ENCODE peak calls at places on chromosomes 2 and 18, in six cellular contexts. T, U, K, A, O and V are unnamed samples.

GRCh38 chr2:128342550-128342949 is 23.9 kb upstream of the HS6ST1 start:
- DNase-seq in A (no peak), O (no peak), T (no peak), K (no peak), U (no peak), V (no peak)

GRCh38 chr2:86789687-86790133 is 1.0 kb downstream of the CD8A start:
- DNase-seq in O (no peak), A (no peak), T (no peak), U (no peak), K (no peak), V (no peak)

GRCh38 chr2:118242216-118242615 is 153.9 kb downstream of the INSIG2 start:
- DNase-seq in O (no peak), T (peak; percentile 33), K (no peak), A (no peak), U (no peak), V (no peak)

GRCh38 chr18:13756261-13756660 is 29.8 kb downstream of the RNMT start:
- DNase-seq in K (no peak), A (no peak), O (no peak), T (no peak), U (no peak), V (no peak)

GRCh38 chr2:49236316-49236715 is 82.0 kb upstream of the FSHR start:
- DNase-seq in T (no peak), A (no peak), U (no peak), O (no peak), K (no peak), V (no peak)

GRCh38 chr2:174235680-174236079 is 12.7 kb downstream of the OLA1 start:
- DNase-seq in O (no peak), K (no peak), U (no peak), T (no peak), A (no peak), V (no peak)

GRCh38 chr2:231674587-231675334 is 33.6 kb upstream of the PTMA start:
- DNase-seq in O (no peak), A (peak; percentile 70), U (peak; percentile 83), K (peak; percentile 86), T (peak; percentile 46), V (peak; percentile 92)

GRCh38 chr2:105560157-105560556 is 161.3 kb upstream of the FHL2 start:
- DNase-seq in T (no peak), O (no peak), U (no peak), K (no peak), A (no peak), V (no peak)

GRCh38 chr2:95314964-95315611 is 17.9 kb downstream of the KCNIP3 start:
- DNase-seq in U (no peak), O (peak; percentile 52), K (peak; percentile 51), A (no peak), T (peak; percentile 76), V (peak; percentile 63)

GRCh38 chr2:70546376-70546775 is 7.2 kb downstream of the TGFA start:
- DNase-seq in O (no peak), A (no peak), K (no peak), T (no peak), U (no peak), V (no peak)

GRCh38 chr2:232195487-232195886 is 183.1 kb upstream of the ALPP start:
- DNase-seq in T (no peak), A (no peak), K (no peak), O (no peak), U (no peak), V (no peak)

GRCh38 chr18:75433098-75433497 is 5.6 kb upstream of the SMIM21 start:
- DNase-seq in T (no peak), O (no peak), U (no peak), A (no peak), K (no peak), V (no peak)

GRCh38 chr2:204967199-204967995 is 422.1 kb downstream of the PARD3B start:
- DNase-seq in A (peak; percentile 45), U (no peak), O (no peak), T (no peak), K (no peak), V (no peak)

GRCh38 chr18:41371718-41372117 is 583.3 kb upstream of the PIK3C3 start:
- DNase-seq in T (no peak), O (no peak), A (no peak), K (peak; percentile 17), U (no peak), V (no peak)

GRCh38 chr2:133173224-133173623 is 395.0 kb downstream of the NCKAP5 start:
- DNase-seq in U (no peak), T (no peak), O (no peak), A (no peak), K (no peak), V (no peak)

GRCh38 chr2:6826081-6826913 is 39.4 kb downstream of the CMPK2 start:
- DNase-seq in A (peak; percentile 58), U (no peak), O (no peak), K (peak; percentile 52), T (peak; percentile 46), V (no peak)

GRCh38 chr18:43719264-43719795 is 442.0 kb upstream of the SYT4 start:
- DNase-seq in K (peak; percentile 4), O (no peak), A (no peak), T (no peak), U (no peak), V (no peak)

GRCh38 chr2:36783276-36783675 is 86.8 kb downstream of the VIT start:
- DNase-seq in A (no peak), T (no peak), O (no peak), K (peak; percentile 10), U (no peak), V (no peak)

GRCh38 chr2:112637289-112637660 is 8.5 kb upstream of the SLC20A1 start:
- DNase-seq in U (no peak), T (no peak), K (no peak), A (no peak), O (no peak), V (no peak)

GRCh38 chr2:79935771-79936657 is 368.5 kb downstream of the LRRTM1 start:
- DNase-seq in O (no peak), U (no peak), T (peak; percentile 37), K (peak; percentile 81), A (no peak), V (no peak)

GRCh38 chr2:99608092-99608491 is 118.3 kb upstream of the REV1 start:
- DNase-seq in O (no peak), U (no peak), K (no peak), T (no peak), A (no peak), V (no peak)

GRCh38 chr18:48517048-48517447 is 21.8 kb upstream of the CTIF start:
- DNase-seq in K (no peak), O (no peak), A (no peak), U (no peak), T (no peak), V (no peak)

DNA sequence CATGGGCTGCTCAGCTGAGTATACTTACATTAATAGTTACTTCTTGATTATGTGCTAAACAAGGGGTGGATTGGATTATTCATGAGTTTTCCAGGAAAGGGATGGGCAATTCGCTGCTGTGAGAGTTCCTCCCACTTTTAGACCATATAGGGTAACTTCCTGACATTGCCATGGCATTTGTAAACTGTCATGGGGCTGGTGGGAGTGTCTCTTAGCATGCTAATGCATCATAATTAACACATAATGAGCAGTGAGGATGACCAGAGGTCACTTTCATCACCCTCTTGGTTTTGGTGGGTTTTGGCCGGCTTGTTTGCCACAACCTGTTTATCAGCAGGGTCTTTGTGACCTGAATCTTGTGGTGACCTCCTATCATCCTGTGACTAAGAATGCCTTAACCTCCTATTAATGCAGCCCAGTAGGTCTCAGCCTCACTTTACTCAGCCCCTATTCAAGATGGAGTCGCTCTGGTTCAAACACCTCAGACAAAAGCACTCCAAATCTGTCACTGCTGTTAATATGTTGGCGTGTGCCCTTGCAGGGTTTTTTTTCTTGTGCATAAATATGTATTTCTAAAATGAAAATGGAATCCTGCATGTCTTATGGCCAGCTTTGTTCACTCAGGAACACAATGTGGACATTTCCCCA is 56.0 kb downstream of the CYBRD1 start:
- DNase-seq in A (no peak), K (no peak), T (no peak), O (no peak), U (no peak), V (no peak)
- H3K27ac ChIP-seq in A (no peak overlapping the region), K (no peak overlapping the region), T (no peak overlapping the region), O (no peak overlapping the region), U (no peak overlapping the region), V (no peak overlapping the region)

DNA sequence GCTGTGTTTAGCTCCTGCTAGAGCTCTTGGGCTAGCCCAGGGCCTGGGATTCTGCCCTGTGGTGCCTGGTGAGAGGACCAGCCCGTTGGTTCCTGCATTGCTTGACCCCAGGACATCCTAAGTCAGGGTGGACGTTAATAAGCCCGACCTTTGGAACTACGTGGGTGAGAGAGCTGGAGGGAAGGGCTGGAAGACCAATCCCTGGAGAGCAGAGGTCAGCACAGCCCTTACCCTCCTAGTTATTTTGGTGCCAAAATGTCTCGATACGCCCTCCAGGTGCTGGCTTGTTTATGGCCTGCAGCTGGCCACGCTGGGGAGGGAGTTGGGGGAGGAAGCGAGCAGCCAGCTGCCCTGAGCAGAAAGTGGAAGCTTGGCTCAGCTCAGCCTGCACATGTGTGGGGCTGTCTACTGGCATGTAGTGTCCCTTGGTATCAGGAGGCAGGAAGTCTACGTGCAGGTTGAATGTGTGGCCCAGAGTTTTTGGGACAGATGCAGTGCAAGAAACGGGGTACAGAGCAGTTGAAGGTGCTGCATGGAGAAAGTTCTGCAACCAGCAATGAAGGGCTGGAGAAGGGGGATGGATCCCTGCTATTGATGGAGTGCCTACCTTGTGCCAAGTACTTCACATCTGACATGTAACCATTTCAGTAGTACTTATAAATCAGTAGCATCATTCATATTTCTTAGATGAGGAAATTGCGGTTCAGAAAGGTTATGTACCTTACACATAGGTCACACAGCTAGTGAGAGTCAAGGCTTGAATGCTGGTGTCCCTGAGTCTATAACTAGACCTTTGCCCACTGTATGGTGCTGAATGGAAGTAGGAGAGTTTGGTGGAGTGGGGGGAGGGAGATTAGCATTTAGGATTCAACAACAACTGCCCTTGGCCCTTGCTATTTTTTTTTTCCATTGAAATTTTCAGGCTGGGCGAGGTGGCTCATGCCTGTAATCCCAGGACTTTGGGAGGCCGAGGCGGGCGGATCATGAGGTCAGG is 5.0 kb upstream of the DGKD start:
- DNase-seq in T (no peak), K (peak; percentile 21), O (peak; percentile 25), A (no peak), U (peak; percentile 57), V (peak; percentile 94)
- H3K27ac ChIP-seq in T (peak overlapping the region; percentile 29), K (no peak overlapping the region), O (no peak overlapping the region), A (no peak overlapping the region), U (no peak overlapping the region), V (no peak overlapping the region)

DNA sequence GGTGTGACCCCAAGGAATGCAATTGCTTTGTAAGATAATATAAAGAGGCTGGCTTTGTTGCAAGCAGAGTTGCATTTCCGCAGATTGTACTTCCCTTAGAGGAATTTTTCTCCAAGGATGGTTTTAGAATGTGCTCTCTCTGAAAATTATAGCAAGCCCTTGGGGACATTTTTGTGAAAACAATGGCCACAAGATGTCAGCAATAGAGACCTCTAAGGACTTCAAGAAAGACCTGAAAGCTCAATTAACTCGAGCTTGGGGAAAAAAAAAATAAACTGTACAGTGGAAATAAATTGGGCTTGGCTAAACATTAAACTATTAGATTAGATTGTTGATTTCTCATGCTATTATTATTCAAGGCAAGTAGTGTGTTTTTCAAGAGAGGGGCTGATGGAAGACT is 81.3 kb upstream of the KYNU start:
- DNase-seq in A (no peak), T (no peak), K (no peak), O (no peak), U (no peak), V (no peak)
- H3K27ac ChIP-seq in A (no peak overlapping the region), T (no peak overlapping the region), K (no peak overlapping the region), O (no peak overlapping the region), U (no peak overlapping the region), V (no peak overlapping the region)

DNA sequence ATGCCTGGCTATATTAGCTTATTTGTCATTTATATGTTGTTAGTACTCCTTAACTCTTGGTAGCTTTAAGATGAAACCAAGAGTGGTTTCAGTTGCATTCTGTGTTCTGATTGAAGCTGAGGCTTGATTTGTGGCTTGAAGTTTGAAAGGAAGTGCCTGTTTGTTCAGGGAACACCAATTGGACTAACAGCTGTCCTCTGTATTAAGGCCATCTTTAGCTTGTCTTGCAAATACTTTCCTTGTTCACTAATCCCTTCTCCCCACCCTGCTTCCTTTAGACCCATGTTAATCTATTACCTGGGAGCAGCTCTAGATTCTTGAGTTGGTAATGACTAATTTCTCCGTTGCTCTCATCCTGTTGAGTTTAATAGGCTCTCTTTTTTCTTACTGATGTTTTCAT is 13.4 kb downstream of the ITGA6 start:
- DNase-seq in A (no peak), U (no peak), O (no peak), K (peak; percentile 46), T (no peak), V (no peak)
- H3K27ac ChIP-seq in A (peak overlapping the region; percentile 41), U (no peak overlapping the region), O (peak overlapping the region; percentile 42), K (peak overlapping the region; percentile 87), T (no peak overlapping the region), V (no peak overlapping the region)